ENCODE peak calls at places on chromosomes 2 and 18, in four cellular contexts. One of them, this sample, is unnamed.

GRCh38 chr2:163682695-163683094 is 53.1 kb downstream of the FIGN start:
- DNase-seq in ELR: peak; percentile 77
- DNase-seq in stromal cell of bone marrow: peak; percentile 29
- DNase-seq in DMS153: no peak
- DNase-seq in this sample: no peak

GRCh38 chr18:45166341-45167108 is 448.8 kb upstream of the SLC14A2 start:
- DNase-seq in ELR: peak; percentile 76
- DNase-seq in stromal cell of bone marrow: peak; percentile 81
- DNase-seq in DMS153: no peak
- DNase-seq in this sample: no peak

GRCh38 chr2:10221976-10222870 is 80.5 kb upstream of the HPCAL1 start:
- DNase-seq in ELR: no peak
- DNase-seq in stromal cell of bone marrow: no peak
- DNase-seq in DMS153: no peak
- DNase-seq in this sample: no peak

GRCh38 chr2:240987588-240987987 is 10.8 kb upstream of the SNED1 start:
- DNase-seq in ELR: no peak
- DNase-seq in stromal cell of bone marrow: no peak
- DNase-seq in DMS153: no peak
- DNase-seq in this sample: no peak

GRCh38 chr2:173048901-173049661 is 26.6 kb upstream of the MAP3K20 start:
- DNase-seq in ELR: peak; percentile 99
- DNase-seq in stromal cell of bone marrow: peak; percentile 96
- DNase-seq in DMS153: peak; percentile 52
- DNase-seq in this sample: no peak

GRCh38 chr2:35548171-35548570 is 807.4 kb upstream of the CRIM1 start:
- DNase-seq in ELR: peak; percentile 35
- DNase-seq in stromal cell of bone marrow: peak; percentile 6
- DNase-seq in DMS153: no peak
- DNase-seq in this sample: no peak

GRCh38 chr18:79935925-79936324 is 15.5 kb downstream of the SLC66A2 start:
- DNase-seq in ELR: no peak
- DNase-seq in stromal cell of bone marrow: no peak
- DNase-seq in DMS153: no peak
- DNase-seq in this sample: no peak

GRCh38 chr18:29874519-29875098 is 1167.9 kb downstream of the DSC3 start:
- DNase-seq in ELR: peak; percentile 68
- DNase-seq in stromal cell of bone marrow: peak; percentile 1
- DNase-seq in DMS153: no peak
- DNase-seq in this sample: no peak

GRCh38 chr2:168201211-168201610 is 46.2 kb downstream of the STK39 start:
- DNase-seq in ELR: no peak
- DNase-seq in stromal cell of bone marrow: no peak
- DNase-seq in DMS153: no peak
- DNase-seq in this sample: no peak

GRCh38 chr2:84908948-84909713 is 3.7 kb downstream of the TMSB10 start:
- DNase-seq in ELR: no peak
- DNase-seq in stromal cell of bone marrow: no peak
- DNase-seq in DMS153: no peak
- DNase-seq in this sample: no peak

GRCh38 chr2:240874715-240875227 is 6.1 kb downstream of the AGXT start:
- DNase-seq in ELR: no peak
- DNase-seq in stromal cell of bone marrow: no peak
- DNase-seq in DMS153: no peak
- DNase-seq in this sample: no peak

GRCh38 chr18:79523738-79524180 is 128.0 kb downstream of the NFATC1 start:
- DNase-seq in ELR: no peak
- DNase-seq in stromal cell of bone marrow: no peak
- DNase-seq in DMS153: no peak
- DNase-seq in this sample: peak; percentile 71

GRCh38 chr2:40372278-40372580 is 79.7 kb downstream of the SLC8A1 start:
- DNase-seq in ELR: no peak
- DNase-seq in stromal cell of bone marrow: no peak
- DNase-seq in DMS153: no peak
- DNase-seq in this sample: no peak

GRCh38 chr18:48514786-48515185 is 24.0 kb upstream of the CTIF start:
- DNase-seq in ELR: no peak
- DNase-seq in stromal cell of bone marrow: no peak
- DNase-seq in DMS153: no peak
- DNase-seq in this sample: no peak

GRCh38 chr2:120767486-120768005 is 31.9 kb downstream of the GLI2 start:
- DNase-seq in ELR: no peak
- DNase-seq in stromal cell of bone marrow: no peak
- DNase-seq in DMS153: no peak
- DNase-seq in this sample: no peak

GRCh38 chr2:46669996-46670793 is 190.8 kb downstream of the TMEM247 start:
- DNase-seq in ELR: peak; percentile 88
- DNase-seq in stromal cell of bone marrow: no peak
- DNase-seq in DMS153: no peak
- DNase-seq in this sample: no peak

GRCh38 chr2:157874278-157874825 is 1.8 kb downstream of the ACVR1 start:
- DNase-seq in ELR: no peak
- DNase-seq in stromal cell of bone marrow: no peak
- DNase-seq in DMS153: no peak
- DNase-seq in this sample: no peak

GRCh38 chr2:189204322-189204941 is 24.9 kb upstream of the COL5A2 start:
- DNase-seq in ELR: peak; percentile 67
- DNase-seq in stromal cell of bone marrow: no peak
- DNase-seq in DMS153: no peak
- DNase-seq in this sample: no peak

GRCh38 chr18:3830604-3831003 is 380.6 kb downstream of the TGIF1 start:
- DNase-seq in ELR: no peak
- DNase-seq in stromal cell of bone marrow: no peak
- DNase-seq in DMS153: no peak
- DNase-seq in this sample: no peak

GRCh38 chr2:71605781-71606241 is 152.4 kb downstream of the DYSF start:
- DNase-seq in ELR: no peak
- DNase-seq in stromal cell of bone marrow: no peak
- DNase-seq in DMS153: no peak
- DNase-seq in this sample: no peak

GRCh38 chr2:98487806-98488189 is 43.1 kb downstream of the INPP4A start:
- DNase-seq in ELR: peak; percentile 45
- DNase-seq in stromal cell of bone marrow: no peak
- DNase-seq in DMS153: peak; percentile 45
- DNase-seq in this sample: no peak

GRCh38 chr18:49812321-49813070 is 837 bp downstream of the ACAA2 start:
- DNase-seq in ELR: no peak
- DNase-seq in stromal cell of bone marrow: peak; percentile 6
- DNase-seq in DMS153: peak; percentile 15
- DNase-seq in this sample: no peak

GRCh38 chr2:42969231-42970150 is 177.1 kb upstream of the HAAO start:
- DNase-seq in ELR: peak; percentile 96
- DNase-seq in stromal cell of bone marrow: peak; percentile 95
- DNase-seq in DMS153: no peak
- DNase-seq in this sample: no peak

GRCh38 chr2:105102963-105103421 is 65.1 kb downstream of the MRPS9 start:
- DNase-seq in ELR: peak; percentile 78
- DNase-seq in stromal cell of bone marrow: no peak
- DNase-seq in DMS153: no peak
- DNase-seq in this sample: no peak

GRCh38 chr2:20491739-20492531 is 45.1 kb downstream of the RHOB start:
- DNase-seq in ELR: no peak
- DNase-seq in stromal cell of bone marrow: no peak
- DNase-seq in DMS153: no peak
- DNase-seq in this sample: no peak

GRCh38 chr2:237686659-237687136 is 59.3 kb downstream of the LRRFIP1 start:
- DNase-seq in ELR: peak; percentile 57
- DNase-seq in stromal cell of bone marrow: no peak
- DNase-seq in DMS153: no peak
- DNase-seq in this sample: no peak

GRCh38 chr2:230692760-230693159 is 19.9 kb upstream of the CAB39 start:
- DNase-seq in ELR: peak; percentile 76
- DNase-seq in stromal cell of bone marrow: no peak
- DNase-seq in DMS153: no peak
- DNase-seq in this sample: no peak

GRCh38 chr2:1940660-1941059 is 196.3 kb upstream of the PXDN start:
- DNase-seq in ELR: no peak
- DNase-seq in stromal cell of bone marrow: no peak
- DNase-seq in DMS153: no peak
- DNase-seq in this sample: no peak

GRCh38 chr2:29000481-29000880 is 19.4 kb downstream of the TOGARAM2 start:
- DNase-seq in ELR: no peak
- DNase-seq in stromal cell of bone marrow: no peak
- DNase-seq in DMS153: no peak
- DNase-seq in this sample: no peak

GRCh38 chr2:24926602-24927252 is 6.7 kb upstream of the ADCY3 start:
- DNase-seq in ELR: no peak
- DNase-seq in stromal cell of bone marrow: peak; percentile 49
- DNase-seq in DMS153: no peak
- DNase-seq in this sample: no peak

GRCh38 chr2:151857650-151858049 is 29.4 kb upstream of the ARL5A start:
- DNase-seq in ELR: no peak
- DNase-seq in stromal cell of bone marrow: no peak
- DNase-seq in DMS153: no peak
- DNase-seq in this sample: no peak

GRCh38 chr18:47323158-47323557 is 71.7 kb upstream of the SKOR2 start:
- DNase-seq in ELR: peak; percentile 78
- DNase-seq in stromal cell of bone marrow: peak; percentile 7
- DNase-seq in DMS153: no peak
- DNase-seq in this sample: no peak

GRCh38 chr2:108271691-108272253 is 16.9 kb upstream of the SULT1C2 start:
- DNase-seq in ELR: peak; percentile 83
- DNase-seq in stromal cell of bone marrow: peak; percentile 84
- DNase-seq in DMS153: peak; percentile 46
- DNase-seq in this sample: no peak

GRCh38 chr2:202771741-202772470 is 99.7 kb downstream of the ICA1L start:
- DNase-seq in ELR: no peak
- DNase-seq in stromal cell of bone marrow: no peak
- DNase-seq in DMS153: no peak
- DNase-seq in this sample: no peak

GRCh38 chr2:23478087-23478932 is 93.3 kb downstream of the KLHL29 start:
- DNase-seq in ELR: no peak
- DNase-seq in stromal cell of bone marrow: no peak
- DNase-seq in DMS153: no peak
- DNase-seq in this sample: no peak

This sample was measured in activated T-helper 9 cell treated with anti-CD3 and anti-CD28 coated beads, Interleukin-2, amount 50 U/mL, for 16 hours.